ENCODE peak calls at places on chromosomes 11 and 22, in ten cellular contexts. I is fibroblast of villous mesenchyme, V is HFFc6, U is amniotic stem cell, P is BJ, T is memory B cell, G is cardiac septum, W is anterior cingulate cortex, J is A673, N is tibial artery. O is an unnamed sample.

GRCh38 chr22:49095366-49095765 is 732.3 kb downstream of the BRD1 start:
- DNase-seq in I (no peak), V (no peak), U (no peak), P (no peak), T (no peak), G (no peak), W (no peak), J (no peak), N (no peak), O (no peak)

GRCh38 chr22:49627217-49628181 is 200.2 kb downstream of the BRD1 start:
- DNase-seq in I (no peak), V (no peak), U (no peak), P (no peak), T (no peak), G (no peak), W (no peak), J (no peak), N (peak), O (no peak)

GRCh38 chr11:118947091-118947490 is 9.0 kb upstream of the UPK2 start:
- DNase-seq in I (no peak), V (no peak), U (no peak), P (no peak), T (no peak), G (no peak), W (no peak), J (no peak), N (no peak), O (no peak)

GRCh38 chr11:116656011-116656410 is 116.8 kb downstream of the BUD13 start:
- DNase-seq in I (no peak), V (no peak), U (no peak), P (no peak), T (no peak), G (no peak), W (no peak), J (no peak), N (no peak), O (peak)

GRCh38 chr11:63933459-63933858 is 5.3 kb upstream of the NAA40 start:
- DNase-seq in I (no peak), V (no peak), U (no peak), P (no peak), T (no peak), G (no peak), W (no peak), J (no peak), N (no peak), O (no peak)

GRCh38 chr22:46830001-46830715 is 67.7 kb downstream of the TBC1D22A start:
- DNase-seq in I (peak), V (peak), U (no peak), P (no peak), T (no peak), G (no peak), W (no peak), J (peak), N (peak), O (peak)

GRCh38 chr11:87712802-87713202 is 462.4 kb downstream of the RAB38 start:
- DNase-seq in I (no peak), V (no peak), U (no peak), P (no peak), T (no peak), G (no peak), W (no peak), J (no peak), N (no peak), O (no peak)

GRCh38 chr11:112533682-112534081 is 273.0 kb upstream of the PLET1 start:
- DNase-seq in I (no peak), V (no peak), U (no peak), P (no peak), T (no peak), G (no peak), W (no peak), J (no peak), N (no peak), O (no peak)

GRCh38 chr22:20957118-20957690 is 9.9 kb upstream of the AIFM3 start:
- DNase-seq in I (no peak), V (no peak), U (no peak), P (no peak), T (no peak), G (no peak), W (no peak), J (no peak), N (no peak), O (no peak)

GRCh38 chr22:23815781-23816551 is 22.8 kb downstream of the DERL3 start:
- DNase-seq in I (no peak), V (no peak), U (no peak), P (no peak), T (no peak), G (no peak), W (no peak), J (no peak), N (no peak), O (no peak)

GRCh38 chr11:117814766-117815261 is 9.7 kb downstream of the FXYD2 start:
- DNase-seq in I (no peak), V (no peak), U (no peak), P (no peak), T (peak), G (no peak), W (peak), J (peak), N (no peak), O (no peak)

GRCh38 chr22:19715286-19715939 is 1.1 kb downstream of the SEPTIN5 start:
- DNase-seq in I (no peak), V (no peak), U (no peak), P (no peak), T (no peak), G (no peak), W (no peak), J (no peak), N (no peak), O (no peak)

GRCh38 chr11:118610220-118610772 is 2.9 kb downstream of the PHLDB1 start:
- DNase-seq in I (no peak), V (no peak), U (no peak), P (no peak), T (no peak), G (peak), W (no peak), J (no peak), N (no peak), O (no peak)

GRCh38 chr11:127114035-127114434 is 113.5 kb upstream of the KIRREL3 start:
- DNase-seq in I (no peak), V (no peak), U (no peak), P (no peak), T (no peak), G (no peak), W (no peak), J (no peak), N (no peak), O (no peak)

GRCh38 chr11:67700548-67701262 is 26.3 kb upstream of the ALDH3B2 start:
- DNase-seq in I (no peak), V (no peak), U (no peak), P (no peak), T (no peak), G (no peak), W (no peak), J (no peak), N (no peak), O (no peak)

GRCh38 chr11:68036717-68037239 is 2.0 kb upstream of the TCIRG1 start:
- DNase-seq in I (no peak), V (no peak), U (no peak), P (no peak), T (no peak), G (peak), W (no peak), J (no peak), N (peak), O (no peak)

GRCh38 chr11:2762031-2762380 is 62.2 kb upstream of the KCNQ1OT1 start:
- DNase-seq in I (no peak), V (no peak), U (no peak), P (no peak), T (no peak), G (peak), W (no peak), J (no peak), N (no peak), O (no peak)

GRCh38 chr11:89205378-89205777 is 27.7 kb downstream of the TYR start:
- DNase-seq in I (no peak), V (no peak), U (no peak), P (no peak), T (no peak), G (no peak), W (no peak), J (no peak), N (no peak), O (no peak)

GRCh38 chr11:123404626-123405025 is 25.4 kb upstream of the GRAMD1B start:
- DNase-seq in I (no peak), V (no peak), U (no peak), P (no peak), T (no peak), G (no peak), W (no peak), J (no peak), N (no peak), O (no peak)

GRCh38 chr11:17892409-17892808 is 120.4 kb downstream of the SERGEF start:
- DNase-seq in I (no peak), V (no peak), U (no peak), P (no peak), T (no peak), G (no peak), W (no peak), J (no peak), N (no peak), O (no peak)

GRCh38 chr11:60785806-60786361 is 751 bp downstream of the MS4A10 start:
- DNase-seq in I (no peak), V (peak), U (no peak), P (no peak), T (no peak), G (no peak), W (no peak), J (no peak), N (no peak), O (no peak)

GRCh38 chr22:49971232-49972162 is 10.9 kb downstream of the PIM3 start:
- DNase-seq in I (peak), V (peak), U (no peak), P (no peak), T (no peak), G (peak), W (no peak), J (no peak), N (peak), O (no peak)

GRCh38 chr22:17198188-17199130 is 20.8 kb downstream of the ADA2 start:
- DNase-seq in I (no peak), V (no peak), U (no peak), P (no peak), T (no peak), G (peak), W (no peak), J (no peak), N (no peak), O (no peak)

GRCh38 chr11:119980431-119980830 is 157.5 kb downstream of the TRIM29 start:
- DNase-seq in I (no peak), V (no peak), U (no peak), P (no peak), T (no peak), G (no peak), W (no peak), J (no peak), N (no peak), O (no peak)

GRCh38 chr11:88508808-88509581 is 171.5 kb upstream of the CTSC start:
- DNase-seq in I (no peak), V (no peak), U (no peak), P (no peak), T (no peak), G (peak), W (no peak), J (no peak), N (peak), O (no peak)

GRCh38 chr22:42365337-42365865 is 66.8 kb downstream of the NFAM1 start:
- DNase-seq in I (no peak), V (no peak), U (no peak), P (no peak), T (no peak), G (no peak), W (no peak), J (peak), N (no peak), O (no peak)

GRCh38 chr11:125063429-125064043 is 431 bp downstream of the SLC37A2 start:
- DNase-seq in I (no peak), V (no peak), U (no peak), P (no peak), T (peak), G (peak), W (no peak), J (no peak), N (no peak), O (peak)

GRCh38 chr11:19683141-19683805 is 29.4 kb upstream of the NAV2 start:
- DNase-seq in I (no peak), V (no peak), U (no peak), P (no peak), T (no peak), G (no peak), W (no peak), J (no peak), N (peak), O (no peak)

GRCh38 chr11:70002433-70002832 is 75.7 kb upstream of the ANO1 start:
- DNase-seq in I (no peak), V (no peak), U (no peak), P (no peak), T (no peak), G (no peak), W (no peak), J (no peak), N (no peak), O (no peak)

GRCh38 chr22:45859231-45860161 is 117.5 kb downstream of the WNT7B start:
- DNase-seq in I (no peak), V (no peak), U (no peak), P (no peak), T (no peak), G (no peak), W (no peak), J (no peak), N (peak), O (no peak)

GRCh38 chr22:44292007-44292370 is 20.8 kb downstream of the SHISAL1 start:
- DNase-seq in I (peak), V (no peak), U (no peak), P (no peak), T (no peak), G (no peak), W (no peak), J (no peak), N (no peak), O (no peak)

GRCh38 chr11:31827458-31828206 is 16.5 kb upstream of the PAX6 start:
- DNase-seq in I (peak), V (no peak), U (no peak), P (no peak), T (no peak), G (no peak), W (no peak), J (no peak), N (no peak), O (no peak)

GRCh38 chr22:48369789-48370507 is 1457.7 kb downstream of the BRD1 start:
- DNase-seq in I (no peak), V (no peak), U (no peak), P (no peak), T (no peak), G (no peak), W (no peak), J (no peak), N (peak), O (no peak)

GRCh38 chr22:46233231-46233630 is 16.9 kb downstream of the CDPF1 start:
- DNase-seq in I (no peak), V (peak), U (peak), P (no peak), T (no peak), G (peak), W (peak), J (peak), N (peak), O (peak)